ENCODE peak calls at places on chromosomes 16 and 17, in ten cellular contexts. E is body of pancreas; Q is germinal center; M is NCI-H2081 treated with DMSO at 0.1 percent for 48 hours; R is stimulated activated CD8-positive, alpha-beta memory T cell treated with anti-CD3 and anti-CD28 coated beads, Interleukin-12 subunit alpha, Interleukin-12 subunit beta, amount 100 ng/mL, for 4 hours; L is colonic mucosa; X is Ammon's horn; N is mucosa of gallbladder; D is stimulated activated CD4-positive, alpha-beta T cell treated with anti-CD3 and anti-CD28 coated beads, Interleukin-4, amount 100 ng/mL, for 1 hour; F is HTR-8/SVneo. W is an unnamed sample.

GRCh38 chr16:30971298-30971697 is 13.7 kb upstream of the HSD3B7 start:
- DNase-seq in E (no peak), Q (no peak), M (no peak), R (no peak), L (no peak), X (no peak), N (no peak), D (no peak), F (no peak), W (no peak)

GRCh38 chr17:16465861-16466338 is 26.1 kb downstream of the LRRC75A start:
- DNase-seq in E (peak), Q (no peak), M (no peak), R (no peak), L (peak), X (no peak), N (no peak), D (no peak), F (no peak), W (no peak)

GRCh38 chr16:66521951-66522771 is 27.8 kb downstream of the TK2 start:
- DNase-seq in E (peak), Q (no peak), M (no peak), R (peak), L (peak), X (no peak), N (no peak), D (peak), F (no peak), W (peak)

GRCh38 chr17:58254803-58255202 is 16.4 kb downstream of the LPO start:
- DNase-seq in E (no peak), Q (no peak), M (no peak), R (no peak), L (no peak), X (no peak), N (no peak), D (no peak), F (no peak), W (no peak)

GRCh38 chr16:4373909-4374742 is 2.5 kb downstream of the VASN start:
- DNase-seq in E (peak), Q (no peak), M (no peak), R (no peak), L (peak), X (peak), N (peak), D (no peak), F (peak), W (peak)

GRCh38 chr17:80755650-80756405 is 211.2 kb downstream of the RPTOR start:
- DNase-seq in E (no peak), Q (no peak), M (no peak), R (no peak), L (no peak), X (no peak), N (no peak), D (no peak), F (no peak), W (no peak)

GRCh38 chr17:4980644-4981216 is 6.7 kb downstream of the CAMTA2 start:
- DNase-seq in E (peak), Q (peak), M (peak), R (no peak), L (peak), X (peak), N (no peak), D (no peak), F (peak), W (peak)

GRCh38 chr17:42422958-42423712 is at the start of gene CAVIN1:
- DNase-seq in E (peak), Q (peak), M (no peak), R (no peak), L (peak), X (peak), N (peak), D (peak), F (peak), W (peak)

GRCh38 chr17:1591474-1592090 is 29.0 kb upstream of the PITPNA start:
- DNase-seq in E (no peak), Q (no peak), M (no peak), R (no peak), L (no peak), X (no peak), N (no peak), D (no peak), F (no peak), W (no peak)

GRCh38 chr17:49371178-49371834 is 9.3 kb upstream of the ZNF652 start:
- DNase-seq in E (no peak), Q (no peak), M (no peak), R (no peak), L (no peak), X (no peak), N (no peak), D (no peak), F (no peak), W (no peak)

GRCh38 chr17:4035081-4035680 is 70.9 kb upstream of the ATP2A3 start:
- DNase-seq in E (peak), Q (no peak), M (no peak), R (no peak), L (no peak), X (no peak), N (no peak), D (no peak), F (no peak), W (no peak)

GRCh38 chr17:1134634-1135324 is 45.0 kb downstream of the ABR start:
- DNase-seq in E (no peak), Q (no peak), M (no peak), R (no peak), L (no peak), X (peak), N (no peak), D (no peak), F (no peak), W (no peak)

GRCh38 chr16:54627616-54628015 is 303.0 kb upstream of the IRX5 start:
- DNase-seq in E (no peak), Q (no peak), M (no peak), R (no peak), L (no peak), X (no peak), N (no peak), D (no peak), F (no peak), W (no peak)